ENCODE peak calls at places on chromosomes 4 and X, in six cellular contexts. D is ascending aorta; G is germinal center; E is stimulated activated CD8-positive, alpha-beta memory T cell treated with anti-CD3 and anti-CD28 coated beads, Interleukin-15, amount 100 ng/mL, for 24 hours; T is effector CD4-positive, alpha-beta T cell; W is AG08395. F is an unnamed sample.

GRCh38 chrX:9676738-9677097 is 88.9 kb downstream of the GPR143 start:
- DNase-seq in D (no peak), G (no peak), E (no peak), T (no peak), W (no peak), F (no peak)

GRCh38 chr4:94880976-94881375 is 123.2 kb downstream of the BMPR1B start:
- DNase-seq in D (no peak), G (no peak), E (no peak), T (no peak), W (peak), F (no peak)

GRCh38 chr4:44927361-44928061 is 201.2 kb upstream of the GNPDA2 start:
- DNase-seq in D (no peak), G (no peak), E (no peak), T (no peak), W (peak), F (no peak)

GRCh38 chr4:109294006-109294405 is 8.5 kb downstream of the COL25A1 start:
- DNase-seq in D (no peak), G (peak), E (no peak), T (no peak), W (no peak), F (no peak)

GRCh38 chr4:123406862-123407261 is 10.3 kb downstream of the SPRY1 start:
- DNase-seq in D (no peak), G (no peak), E (no peak), T (no peak), W (no peak), F (no peak)

GRCh38 chrX:55119271-55119670 is 30.5 kb downstream of the PAGE2 start:
- DNase-seq in D (no peak), G (no peak), E (no peak), T (no peak), W (no peak), F (no peak)

GRCh38 chrX:38654302-38654701 is 93.0 kb downstream of the TSPAN7 start:
- DNase-seq in D (no peak), G (no peak), E (no peak), T (no peak), W (peak), F (no peak)

GRCh38 chr4:122854444-122854843 is 27.8 kb downstream of the FGF2 start:
- DNase-seq in D (peak), G (no peak), E (no peak), T (no peak), W (no peak), F (peak)

GRCh38 chr4:74426101-74426500 is 18.8 kb upstream of the AREG start:
- DNase-seq in D (no peak), G (no peak), E (no peak), T (no peak), W (no peak), F (no peak)

GRCh38 chr4:155249036-155249566 is 40.7 kb downstream of the NPY2R start:
- DNase-seq in D (no peak), G (no peak), E (no peak), T (no peak), W (no peak), F (no peak)

GRCh38 chr4:168876106-168876505 is 133.9 kb downstream of the CBR4 start:
- DNase-seq in D (no peak), G (no peak), E (no peak), T (no peak), W (peak), F (no peak)

GRCh38 chrX:24350217-24350616 is 10.2 kb upstream of the SUPT20HL1 start:
- DNase-seq in D (no peak), G (no peak), E (no peak), T (no peak), W (no peak), F (no peak)

GRCh38 chr4:180558427-180558826 is 1684.8 kb upstream of the TENM3 start:
- DNase-seq in D (no peak), G (no peak), E (no peak), T (no peak), W (no peak), F (no peak)

GRCh38 chr4:138680251-138680650 is 335.3 kb upstream of the NOCT start:
- DNase-seq in D (no peak), G (no peak), E (no peak), T (no peak), W (no peak), F (no peak)

GRCh38 chrX:151396042-151396826 is 772 bp upstream of the VMA21 start:
- DNase-seq in D (peak), G (peak), E (no peak), T (peak), W (peak), F (peak)

GRCh38 chrX:56764975-56765791 is 36.1 kb downstream of the NBDY start:
- DNase-seq in D (peak), G (no peak), E (no peak), T (no peak), W (no peak), F (no peak)

GRCh38 chr4:176193898-176194297 is 1.5 kb downstream of the SPATA4 start:
- DNase-seq in D (no peak), G (no peak), E (no peak), T (no peak), W (peak), F (no peak)

GRCh38 chr4:94127707-94128328 is 79.8 kb upstream of the SMARCAD1 start:
- DNase-seq in D (no peak), G (peak), E (no peak), T (no peak), W (peak), F (no peak)

GRCh38 chrX:72392816-72393800 is 87.4 kb upstream of the CITED1 start:
- DNase-seq in D (no peak), G (no peak), E (no peak), T (no peak), W (no peak), F (no peak)

GRCh38 chr4:41110050-41110449 is 104.3 kb downstream of the APBB2 start:
- DNase-seq in D (no peak), G (no peak), E (no peak), T (no peak), W (no peak), F (no peak)

GRCh38 chr4:95637047-95637600 is 88.4 kb upstream of the UNC5C start:
- DNase-seq in D (no peak), G (no peak), E (no peak), T (no peak), W (no peak), F (no peak)

GRCh38 chrX:120316587-120317283 is 5.5 kb upstream of the TMEM255A start:
- DNase-seq in D (no peak), G (no peak), E (no peak), T (no peak), W (no peak), F (no peak)

F was measured in breast epithelium.